ENCODE peak calls at places on chromosomes 16 and 17, in nine cellular contexts. One of them, this sample, is unnamed.
A peak's percentile ranks its signal among the peaks of the same experiment; 100 is the strongest.

GRCh38 chr16:69888005-69888560 is 63.1 kb upstream of the CLEC18A start:
- DNase-seq in BJ: no peak
- DNase-seq in AG20443: no peak
- DNase-seq in amygdala: no peak
- DNase-seq in EH: no peak
- DNase-seq in mucosa of descending colon: no peak
- DNase-seq in DMS79: no peak
- DNase-seq in ACHN: peak; percentile 81
- DNase-seq in COR-L47: no peak
- DNase-seq in this sample: no peak

GRCh38 chr17:34728771-34729310 is 149.5 kb downstream of the TMEM132E start:
- DNase-seq in DMS79: no peak
- DNase-seq in amygdala: no peak
- DNase-seq in AG20443: no peak
- DNase-seq in EH: no peak
- DNase-seq in COR-L47: no peak
- DNase-seq in ACHN: no peak
- DNase-seq in mucosa of descending colon: no peak
- DNase-seq in BJ: no peak
- DNase-seq in this sample: no peak

GRCh38 chr16:20768818-20769217 is 5.0 kb downstream of the ACSM3 start:
- DNase-seq in DMS79: no peak
- DNase-seq in COR-L47: no peak
- DNase-seq in ACHN: no peak
- DNase-seq in amygdala: no peak
- DNase-seq in mucosa of descending colon: no peak
- DNase-seq in BJ: no peak
- DNase-seq in EH: no peak
- DNase-seq in AG20443: no peak
- DNase-seq in this sample: no peak

GRCh38 chr17:4504188-4504587 is 5.5 kb downstream of the SPNS2 start:
- DNase-seq in BJ: no peak
- DNase-seq in mucosa of descending colon: peak; percentile 49
- DNase-seq in amygdala: no peak
- DNase-seq in ACHN: no peak
- DNase-seq in AG20443: no peak
- DNase-seq in DMS79: no peak
- DNase-seq in COR-L47: no peak
- DNase-seq in EH: no peak
- DNase-seq in this sample: no peak

GRCh38 chr16:4846503-4846900 is 586 bp downstream of the GLYR1 start:
- DNase-seq in mucosa of descending colon: peak; percentile 82
- DNase-seq in AG20443: peak; percentile 67
- DNase-seq in ACHN: peak; percentile 69
- DNase-seq in EH: peak; percentile 76
- DNase-seq in COR-L47: peak; percentile 38
- DNase-seq in BJ: no peak
- DNase-seq in DMS79: no peak
- DNase-seq in amygdala: no peak
- DNase-seq in this sample: no peak

GRCh38 chr17:56699186-56699895 is 105.8 kb downstream of the NOG start:
- DNase-seq in COR-L47: no peak
- DNase-seq in mucosa of descending colon: peak; percentile 69
- DNase-seq in EH: peak; percentile 100
- DNase-seq in BJ: peak; percentile 92
- DNase-seq in ACHN: peak; percentile 100
- DNase-seq in DMS79: peak; percentile 43
- DNase-seq in amygdala: no peak
- DNase-seq in AG20443: peak; percentile 98
- DNase-seq in this sample: peak; percentile 98

GRCh38 chr17:14790518-14790917 is 474.6 kb downstream of the PMP22 start:
- DNase-seq in BJ: no peak
- DNase-seq in COR-L47: no peak
- DNase-seq in amygdala: no peak
- DNase-seq in mucosa of descending colon: no peak
- DNase-seq in EH: no peak
- DNase-seq in ACHN: no peak
- DNase-seq in DMS79: no peak
- DNase-seq in AG20443: no peak
- DNase-seq in this sample: no peak

GRCh38 chr16:102060-102855 is 24.2 kb downstream of the MPG start:
- DNase-seq in BJ: no peak
- DNase-seq in AG20443: no peak
- DNase-seq in COR-L47: no peak
- DNase-seq in EH: no peak
- DNase-seq in mucosa of descending colon: no peak
- DNase-seq in ACHN: no peak
- DNase-seq in amygdala: no peak
- DNase-seq in DMS79: no peak
- DNase-seq in this sample: no peak

GRCh38 chr16:74951676-74952075 is 33.2 kb downstream of the WDR59 start:
- DNase-seq in DMS79: no peak
- DNase-seq in ACHN: no peak
- DNase-seq in COR-L47: no peak
- DNase-seq in mucosa of descending colon: no peak
- DNase-seq in EH: no peak
- DNase-seq in BJ: no peak
- DNase-seq in amygdala: no peak
- DNase-seq in AG20443: no peak
- DNase-seq in this sample: no peak

GRCh38 chr17:31743767-31744166 is 115.3 kb downstream of the COPRS start:
- DNase-seq in COR-L47: no peak
- DNase-seq in mucosa of descending colon: no peak
- DNase-seq in DMS79: no peak
- DNase-seq in EH: peak; percentile 60
- DNase-seq in amygdala: no peak
- DNase-seq in BJ: no peak
- DNase-seq in ACHN: no peak
- DNase-seq in AG20443: peak; percentile 55
- DNase-seq in this sample: no peak

GRCh38 chr17:9386401-9386800 is 189.2 kb downstream of the STX8 start:
- DNase-seq in COR-L47: no peak
- DNase-seq in amygdala: no peak
- DNase-seq in DMS79: no peak
- DNase-seq in EH: no peak
- DNase-seq in ACHN: peak; percentile 48
- DNase-seq in mucosa of descending colon: no peak
- DNase-seq in BJ: no peak
- DNase-seq in AG20443: no peak
- DNase-seq in this sample: no peak

GRCh38 chr17:40086150-40087044 is 14.0 kb downstream of the NR1D1 start:
- DNase-seq in amygdala: no peak
- DNase-seq in ACHN: peak; percentile 52
- DNase-seq in EH: peak; percentile 52
- DNase-seq in BJ: no peak
- DNase-seq in mucosa of descending colon: no peak
- DNase-seq in AG20443: peak; percentile 75
- DNase-seq in DMS79: peak; percentile 23
- DNase-seq in COR-L47: peak; percentile 50
- DNase-seq in this sample: no peak

GRCh38 chr17:2399572-2400473 is 1.0 kb downstream of the MNT start:
- DNase-seq in EH: peak; percentile 97
- DNase-seq in AG20443: peak; percentile 94
- DNase-seq in amygdala: peak; percentile 88
- DNase-seq in COR-L47: peak; percentile 80
- DNase-seq in ACHN: peak; percentile 97
- DNase-seq in BJ: peak; percentile 73
- DNase-seq in mucosa of descending colon: peak; percentile 98
- DNase-seq in DMS79: peak; percentile 90
- DNase-seq in this sample: peak; percentile 88

GRCh38 chr16:75249441-75249840 is 2.0 kb downstream of the BCAR1 start:
- DNase-seq in amygdala: no peak
- DNase-seq in EH: no peak
- DNase-seq in COR-L47: no peak
- DNase-seq in BJ: no peak
- DNase-seq in DMS79: no peak
- DNase-seq in mucosa of descending colon: peak; percentile 38
- DNase-seq in ACHN: no peak
- DNase-seq in AG20443: no peak
- DNase-seq in this sample: no peak

This sample was measured in HS-5.